ENCODE peak calls at places on chromosomes 4 and X, in six cellular contexts. J, U, Q, Y, Z and R are unnamed samples.

GRCh38 chr4:7074423-7074822 is 6.6 kb upstream of the GRPEL1 start:
- DNase-seq in Q (no peak), Y (no peak), Z (no peak), U (no peak), J (no peak), R (no peak)

GRCh38 chr4:110165382-110166285 is 32.8 kb downstream of the ELOVL6 start:
- DNase-seq in J (peak; percentile 8), U (no peak), Z (peak; percentile 67), Q (no peak), Y (no peak), R (peak; percentile 1)

GRCh38 chr4:122205687-122206086 is 53.6 kb downstream of the BLTP1 start:
- DNase-seq in U (no peak), Z (no peak), J (no peak), Y (no peak), Q (no peak), R (peak; percentile 13)

GRCh38 chrX:56920338-56920997 is 74.9 kb downstream of the SPIN3 start:
- DNase-seq in Z (no peak), J (no peak), Q (no peak), U (no peak), Y (no peak), R (no peak)

GRCh38 chr4:108849611-108850406 is 87.0 kb upstream of the ETNPPL start:
- DNase-seq in J (no peak), Z (no peak), Y (no peak), U (no peak), Q (no peak), R (peak; percentile 30)

GRCh38 chrX:40154229-40154852 is 56.6 kb upstream of the BCOR start:
- DNase-seq in U (peak; percentile 85), J (peak; percentile 85), Z (no peak), Q (peak; percentile 63), Y (no peak), R (no peak)

GRCh38 chr4:168562021-168562691 is 65.3 kb downstream of the PALLD start:
- DNase-seq in Q (no peak), J (no peak), Z (no peak), Y (no peak), U (no peak), R (no peak)

GRCh38 chrX:22060451-22060940 is 28.4 kb downstream of the PHEX start:
- DNase-seq in U (no peak), J (no peak), Q (no peak), Y (no peak), Z (no peak), R (no peak)

GRCh38 chrX:43456056-43456455 is 200.0 kb upstream of the MAOA start:
- DNase-seq in Y (no peak), J (no peak), Z (no peak), Q (no peak), U (no peak), R (no peak)
- H3K27me3 ChIP-seq in Y (no peaks in the 10 kb centered on the region), J (no peaks in the 10 kb centered on the region), Z (no peaks in the 10 kb centered on the region), Q (no peaks in the 10 kb centered on the region), U (no peaks in the 10 kb centered on the region), R (no peaks in the 10 kb centered on the region)

GRCh38 chr4:785332-786073 is 40.4 kb downstream of the CPLX1 start:
- DNase-seq in J (peak; percentile 44), Q (peak; percentile 49), Z (no peak), U (peak; percentile 69), Y (no peak), R (no peak)
- H3K27me3 ChIP-seq in J (peaks cover 82% of the 10 kb centered on the region), Q (no peaks in the 10 kb centered on the region), Z (peaks cover 12% of the 10 kb centered on the region), U (peaks cover 52% of the 10 kb centered on the region), Y (peaks cover 56% of the 10 kb centered on the region), R (no peaks in the 10 kb centered on the region)

GRCh38 chr4:187191676-187192075 is 468.0 kb upstream of the FAT1 start:
- DNase-seq in Z (no peak), Q (no peak), U (no peak), Y (no peak), J (no peak), R (no peak)
- H3K27me3 ChIP-seq in Z (no peaks in the 10 kb centered on the region), Q (no peaks in the 10 kb centered on the region), U (no peaks in the 10 kb centered on the region), Y (no peaks in the 10 kb centered on the region), J (no peaks in the 10 kb centered on the region), R (no peaks in the 10 kb centered on the region)

GRCh38 chrX:120793098-120793497 is 82.6 kb downstream of the CT47B1 start:
- DNase-seq in Z (no peak), Q (no peak), U (no peak), J (no peak), Y (no peak), R (no peak)
- H3K27me3 ChIP-seq in Z (no peaks in the 10 kb centered on the region), Q (no peaks in the 10 kb centered on the region), U (no peaks in the 10 kb centered on the region), J (peaks cover 45% of the 10 kb centered on the region), Y (no peaks in the 10 kb centered on the region), R (peaks cover 2% of the 10 kb centered on the region)

GRCh38 chr4:112523764-112524505 is 8.0 kb upstream of the NEUROG2 start:
- DNase-seq in U (peak; percentile 98), Q (peak; percentile 64), Y (no peak), Z (peak; percentile 67), J (peak; percentile 95), R (peak; percentile 64)

GRCh38 chr4:112520598-112521122 is 4.7 kb upstream of the NEUROG2 start:
- DNase-seq in Q (no peak), Z (no peak), U (no peak), J (no peak), Y (no peak), R (no peak)

GRCh38 chr4:112521123-112522116 is 5.4 kb upstream of the NEUROG2 start:
- DNase-seq in Y (no peak), U (peak; percentile 74), Q (no peak), Z (no peak), J (peak; percentile 90), R (no peak)

GRCh38 chr4:112523008-112523440 is 7.0 kb upstream of the NEUROG2 start:
- DNase-seq in Z (peak; percentile 45), Q (no peak), J (peak; percentile 85), U (peak; percentile 88), Y (no peak), R (peak; percentile 3)

GRCh38 chr4:112522389-112522788 is 6.4 kb upstream of the NEUROG2 start:
- DNase-seq in Q (no peak), U (peak; percentile 47), J (peak; percentile 59), Y (no peak), Z (no peak), R (no peak)
- H3K27me3 ChIP-seq in Q (no peaks in the 10 kb centered on the region), U (peaks cover 95% of the 10 kb centered on the region), J (peaks cover 99% of the 10 kb centered on the region), Y (peaks cover 77% of the 10 kb centered on the region), Z (peaks cover 60% of the 10 kb centered on the region), R (peaks cover 62% of the 10 kb centered on the region)

DNA sequence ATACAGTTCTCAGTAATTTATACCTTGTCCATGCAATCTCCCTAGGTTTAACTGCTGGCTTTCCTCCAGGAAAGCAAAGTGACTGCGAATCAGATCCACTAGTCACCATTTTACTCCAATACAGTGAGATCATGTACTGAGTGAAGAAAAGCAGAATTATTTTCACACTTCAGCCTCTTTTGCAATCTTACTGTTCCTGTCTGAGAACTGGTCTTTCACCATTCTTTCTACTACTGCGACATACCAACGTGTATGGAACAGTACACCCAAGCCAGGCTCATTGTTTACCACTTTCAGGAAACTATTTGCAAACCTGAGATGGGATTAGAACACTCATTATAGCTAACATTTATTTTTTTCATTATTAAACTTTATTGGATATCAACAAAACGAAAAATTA is 8.0 kb upstream of the MSL3 start:
- DNase-seq in Y (no peak), Q (no peak), U (no peak), J (no peak), Z (no peak), R (no peak)
- H3K27me3 ChIP-seq in Y (no peaks in the 10 kb centered on the region), Q (no peaks in the 10 kb centered on the region), U (no peaks in the 10 kb centered on the region), J (no peaks in the 10 kb centered on the region), Z (no peaks in the 10 kb centered on the region), R (no peaks in the 10 kb centered on the region)

GRCh38 chr4:1463927-1464540 is 57.8 kb upstream of the NKX1-1 start:
- DNase-seq in J (no peak), Y (no peak), Z (no peak), U (no peak), Q (no peak), R (no peak)

GRCh38 chr4:1463088-1463926 is 57.1 kb upstream of the NKX1-1 start:
- DNase-seq in Q (no peak), Z (no peak), J (no peak), Y (no peak), U (no peak), R (no peak)

GRCh38 chr4:1464581-1465171 is 58.4 kb upstream of the NKX1-1 start:
- DNase-seq in Z (no peak), Q (no peak), U (no peak), Y (no peak), J (no peak), R (no peak)

GRCh38 chr4:1466034-1466960 is 60.1 kb upstream of the NKX1-1 start:
- DNase-seq in Y (no peak), J (no peak), Q (no peak), U (no peak), Z (no peak), R (no peak)

DNA sequence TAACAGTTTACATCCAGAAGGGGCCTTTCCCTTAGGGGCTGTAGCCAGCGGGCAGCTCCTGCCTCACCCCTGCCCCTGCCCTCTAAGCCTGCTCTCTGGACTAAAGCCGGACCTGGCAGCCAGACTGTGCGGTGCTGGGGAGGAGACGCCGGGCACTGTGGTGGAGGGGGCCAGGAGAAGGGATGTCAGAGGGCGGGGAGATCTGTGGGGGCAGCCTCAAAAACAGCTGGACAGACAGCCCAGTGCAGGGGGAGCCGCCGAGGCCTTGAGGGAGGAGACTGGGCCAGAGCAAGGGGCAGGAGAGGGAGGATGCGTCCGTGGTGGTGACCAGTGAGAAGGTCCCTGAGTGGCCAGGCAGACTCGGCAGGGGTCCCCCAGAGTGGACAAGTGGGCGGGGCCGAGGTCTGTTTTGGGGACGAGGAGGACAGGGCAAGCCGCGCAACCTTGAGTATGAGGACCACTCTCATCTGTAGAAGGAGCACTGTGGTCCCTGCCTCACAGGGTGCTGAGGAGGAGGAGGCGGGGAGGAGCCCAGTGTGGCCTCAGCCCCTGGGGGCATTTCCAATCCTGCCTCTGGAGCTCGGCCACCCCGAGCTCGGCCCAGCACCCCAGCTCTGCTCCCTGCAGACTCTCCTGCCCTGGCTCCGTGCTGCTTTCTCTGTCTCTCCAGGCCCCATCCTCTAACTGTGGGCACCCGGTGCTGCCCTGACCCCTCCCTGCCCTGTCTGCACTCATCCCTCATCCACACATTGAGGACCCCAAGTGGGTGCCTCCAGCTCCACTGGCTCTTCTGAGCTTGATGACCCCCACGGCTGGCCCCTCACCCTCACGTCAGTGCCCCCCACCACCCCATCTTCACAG is 59.2 kb upstream of the NKX1-1 start:
- DNase-seq in Z (no peak), Q (no peak), U (no peak), J (no peak), Y (no peak), R (no peak)
- H3K27me3 ChIP-seq in Z (no peaks in the 10 kb centered on the region), Q (no peaks in the 10 kb centered on the region), U (peaks cover 7% of the 10 kb centered on the region), J (no peaks in the 10 kb centered on the region), Y (peaks cover 45% of the 10 kb centered on the region), R (no peaks in the 10 kb centered on the region)

GRCh38 chrX:69285881-69286545 is 120.8 kb upstream of the PJA1 start:
- DNase-seq in Y (peak; percentile 63), U (peak; percentile 82), Z (peak; percentile 52), J (peak; percentile 82), Q (peak; percentile 73), R (peak; percentile 43)

GRCh38 chrX:69284491-69284890 is 119.2 kb upstream of the PJA1 start:
- DNase-seq in Q (no peak), U (no peak), Y (no peak), Z (no peak), J (no peak), R (no peak)

GRCh38 chrX:69287025-69287540 is 121.8 kb upstream of the PJA1 start:
- DNase-seq in Q (no peak), Z (no peak), J (no peak), Y (no peak), U (no peak), R (no peak)

GRCh38 chrX:69285401-69285871 is 120.2 kb upstream of the PJA1 start:
- DNase-seq in Z (no peak), J (peak; percentile 35), Y (peak; percentile 9), U (peak; percentile 53), Q (peak; percentile 71), R (no peak)

GRCh38 chrX:69286546-69286906 is 121.3 kb upstream of the PJA1 start:
- DNase-seq in Y (no peak), Z (no peak), Q (no peak), U (no peak), J (no peak), R (no peak)
- H3K27me3 ChIP-seq in Y (no peaks in the 10 kb centered on the region), Z (no peaks in the 10 kb centered on the region), Q (no peaks in the 10 kb centered on the region), U (peaks cover 5% of the 10 kb centered on the region), J (no peaks in the 10 kb centered on the region), R (no peaks in the 10 kb centered on the region)